ENCODE peak calls at places on chromosomes 12 and 14, in five cellular contexts. D, B, Q, T and H are unnamed samples.

GRCh38 chr14:74713395-74713735 is 421 bp downstream of the FCF1 start:
- DNase-seq in D (no peak), B (no peak), Q (no peak), T (no peak), H (no peak)

GRCh38 chr12:131141483-131141882 is 187.8 kb downstream of the ADGRD1 start:
- DNase-seq in D (no peak), B (peak), Q (no peak), T (no peak), H (no peak)

GRCh38 chr12:992647-993046 is 1.6 kb downstream of the ERC1 start:
- DNase-seq in D (no peak), B (no peak), Q (no peak), T (no peak), H (no peak)

GRCh38 chr12:42846782-42847181 is 257.2 kb upstream of the PRICKLE1 start:
- DNase-seq in D (no peak), B (no peak), Q (no peak), T (no peak), H (no peak)

GRCh38 chr12:101935769-101936741 is 58.7 kb downstream of the DRAM1 start:
- DNase-seq in D (no peak), B (peak), Q (peak), T (no peak), H (no peak)

GRCh38 chr14:38481939-38482678 is 226.2 kb upstream of the CLEC14A start:
- DNase-seq in D (no peak), B (peak), Q (peak), T (no peak), H (no peak)

GRCh38 chr14:103604620-103605019 is 24.4 kb upstream of the KLC1 start:
- DNase-seq in D (no peak), B (no peak), Q (no peak), T (no peak), H (no peak)

GRCh38 chr14:39581474-39581873 is 149.2 kb upstream of the FBXO33 start:
- DNase-seq in D (no peak), B (no peak), Q (no peak), T (no peak), H (no peak)

GRCh38 chr14:76389841-76390240 is 13.9 kb downstream of the ESRRB start:
- DNase-seq in D (no peak), B (no peak), Q (no peak), T (no peak), H (no peak)

GRCh38 chr14:58133739-58134138 is 18.3 kb downstream of the ARMH4 start:
- DNase-seq in D (no peak), B (no peak), Q (no peak), T (no peak), H (no peak)

GRCh38 chr12:10362828-10363664 is 26.8 kb downstream of the KLRK1 start:
- DNase-seq in D (no peak), B (peak), Q (no peak), T (no peak), H (peak)

GRCh38 chr12:119020377-119021360 is 39.3 kb downstream of the SRRM4 start:
- DNase-seq in D (no peak), B (peak), Q (peak), T (no peak), H (peak)

GRCh38 chr12:14256555-14257169 is 108.8 kb upstream of the ATF7IP start:
- DNase-seq in D (peak), B (peak), Q (peak), T (peak), H (peak)

GRCh38 chr14:24665440-24665991 is 31.5 kb upstream of the GZMB start:
- DNase-seq in D (no peak), B (no peak), Q (no peak), T (no peak), H (peak)

GRCh38 chr14:67934087-67934486 is 114.5 kb downstream of the RAD51B start:
- DNase-seq in D (no peak), B (peak), Q (peak), T (no peak), H (peak)

GRCh38 chr12:24012528-24012927 is 63.1 kb upstream of the SOX5 start:
- DNase-seq in D (no peak), B (peak), Q (peak), T (no peak), H (no peak)

GRCh38 chr12:27474344-27474743 is 27.8 kb downstream of the SMCO2 start:
- DNase-seq in D (no peak), B (no peak), Q (no peak), T (no peak), H (no peak)

GRCh38 chr12:9870311-9870866 is 1.2 kb upstream of the CLEC2B start:
- DNase-seq in D (no peak), B (no peak), Q (peak), T (no peak), H (no peak)

GRCh38 chr14:76918176-76918750 is 92.1 kb downstream of the LRRC74A start:
- DNase-seq in D (no peak), B (peak), Q (no peak), T (no peak), H (no peak)